ENCODE peak calls at places on chromosomes 2 and 18, in four cellular contexts. A, S, Y and G are unnamed samples.

GRCh38 chr18:46519870-46520269 is 137.2 kb downstream of the LOXHD1 start:
- DNase-seq in A (peak; percentile 27), S (no peak), Y (no peak), G (no peak)

GRCh38 chr2:99861376-99861760 is 281.0 kb downstream of the AFF3 start:
- DNase-seq in A (no peak), S (no peak), Y (no peak), G (no peak)

GRCh38 chr18:61333271-61333745 is at the start of gene CDH20:
- DNase-seq in A (peak; percentile 34), S (no peak), Y (no peak), G (no peak)

GRCh38 chr2:42545714-42546390 is 22.6 kb upstream of the MTA3 start:
- DNase-seq in A (no peak), S (no peak), Y (no peak), G (no peak)

GRCh38 chr2:43950383-43951008 is 45.3 kb downstream of the LRPPRC start:
- DNase-seq in A (no peak), S (no peak), Y (peak; percentile 20), G (no peak)

GRCh38 chr18:78494204-78494603 is 485.4 kb upstream of the SALL3 start:
- DNase-seq in A (no peak), S (no peak), Y (no peak), G (no peak)

GRCh38 chr2:216740557-216741222 is 45.3 kb upstream of the IGFBP5 start:
- DNase-seq in A (no peak), S (no peak), Y (peak; percentile 39), G (no peak)

GRCh38 chr18:36580874-36581750 is 247.7 kb downstream of the TPGS2 start:
- DNase-seq in A (no peak), S (no peak), Y (no peak), G (no peak)

GRCh38 chr2:20071397-20072383 is 20.3 kb upstream of the LAPTM4A start:
- DNase-seq in A (no peak), S (no peak), Y (no peak), G (no peak)

GRCh38 chr2:197827618-197828017 is 23.2 kb downstream of the PLCL1 start:
- DNase-seq in A (no peak), S (no peak), Y (no peak), G (no peak)

GRCh38 chr18:8477615-8478014 is 131.6 kb upstream of the RAB12 start:
- DNase-seq in A (no peak), S (no peak), Y (no peak), G (no peak)

GRCh38 chr2:224883700-224884099 is 158.6 kb downstream of the DOCK10 start:
- DNase-seq in A (no peak), S (no peak), Y (no peak), G (no peak)

GRCh38 chr18:50726960-50727589 is 92.7 kb downstream of the MRO start:
- DNase-seq in A (peak; percentile 38), S (no peak), Y (no peak), G (no peak)